ENCODE peak calls at places on chromosomes 2 and 18, in ten cellular contexts. A is aorta, P is foreskin fibroblast, B is prostate gland, V is cardiac muscle cell, Q is ovary, I is psoas muscle, E is HCT116, S is tibial nerve, N is upper lobe of right lung. U is an unnamed sample.

GRCh38 chr2:13650586-13651180 is 933.9 kb downstream of the TRIB2 start:
- DNase-seq in P (peak; percentile 11), Q (no peak), I (no peak), B (no peak), S (no peak), V (no peak), A (no peak), E (no peak), N (no peak), U (no peak)

GRCh38 chr2:218033590-218034496 is 31.0 kb upstream of the TNS1 start:
- DNase-seq in N (no peak), S (no peak), E (no peak), Q (no peak), P (no peak), A (no peak), V (no peak), I (no peak), B (no peak), U (no peak)

GRCh38 chr2:111252436-111252835 is 131.7 kb downstream of the BCL2L11 start:
- DNase-seq in S (no peak), I (no peak), N (no peak), Q (no peak), B (no peak), V (no peak), A (no peak), P (peak; percentile 30), E (no peak), U (no peak)

GRCh38 chr2:95320986-95321767 is 24.0 kb downstream of the KCNIP3 start:
- DNase-seq in N (no peak), P (peak; percentile 93), Q (no peak), S (no peak), I (no peak), E (no peak), B (no peak), V (no peak), A (no peak), U (no peak)

GRCh38 chr18:45954070-45954712 is 12.9 kb downstream of the EPG5 start:
- DNase-seq in E (peak; percentile 7), A (no peak), P (peak; percentile 92), I (no peak), B (no peak), S (no peak), N (no peak), V (peak; percentile 79), Q (no peak), U (peak; percentile 75)

GRCh38 chr2:72330673-72331072 is 183.0 kb upstream of the CYP26B1 start:
- DNase-seq in V (no peak), N (no peak), P (no peak), B (no peak), Q (no peak), E (no peak), I (no peak), S (no peak), A (no peak), U (no peak)

GRCh38 chr2:134572996-134573395 is 145.8 kb downstream of the TMEM163 start:
- DNase-seq in P (no peak), A (no peak), I (no peak), B (no peak), V (no peak), E (no peak), N (no peak), S (no peak), Q (no peak), U (no peak)

GRCh38 chr2:238220274-238220891 is 16.9 kb upstream of the ILKAP start:
- DNase-seq in S (no peak), B (no peak), Q (no peak), I (no peak), A (no peak), N (no peak), E (no peak), V (no peak), P (no peak), U (no peak)

GRCh38 chr2:85504434-85505261 is 34.3 kb upstream of the MAT2A start:
- DNase-seq in V (peak; percentile 81), S (no peak), A (peak; percentile 72), P (peak; percentile 98), B (peak; percentile 71), Q (no peak), N (no peak), I (peak; percentile 77), E (peak; percentile 72), U (peak; percentile 98)

GRCh38 chr2:159010340-159010739 is 41.9 kb downstream of the TANC1 start:
- DNase-seq in A (peak; percentile 58), P (peak; percentile 58), V (peak; percentile 63), I (no peak), B (no peak), N (no peak), S (no peak), Q (no peak), E (no peak), U (no peak)

GRCh38 chr2:136310797-136311558 is 193.0 kb upstream of the CXCR4 start:
- DNase-seq in B (no peak), I (no peak), N (no peak), A (no peak), V (no peak), Q (no peak), E (no peak), S (no peak), P (no peak), U (no peak)

GRCh38 chr2:27582129-27582694 is 630 bp upstream of the ZNF512 start:
- DNase-seq in Q (peak; percentile 26), A (peak; percentile 44), E (no peak), I (no peak), S (no peak), P (no peak), B (no peak), V (no peak), N (no peak), U (no peak)
- H3K4me3 ChIP-seq in Q (peak overlapping the region; percentile 67), A (no peak overlapping the region), E (peak overlapping the region; percentile 94), I (peak overlapping the region; percentile 66), S (peak overlapping the region; percentile 83), P (peak overlapping the region; percentile 70), B (peak overlapping the region; percentile 49), V (peak overlapping the region; percentile 72), N (peak overlapping the region; percentile 81), U (peak overlapping the region; percentile 55)

GRCh38 chr2:86790828-86791561 is at the start of gene CD8A:
- DNase-seq in B (no peak), Q (no peak), N (no peak), P (peak; percentile 49), S (no peak), E (no peak), A (no peak), I (no peak), V (peak; percentile 47), U (no peak)
- H3K4me3 ChIP-seq in B (no peak within 1 kb of the TSS), Q (no peak within 1 kb of the TSS), N (peak within 1 kb of the TSS; percentile 36), P (no peak within 1 kb of the TSS), S (peak within 1 kb of the TSS; percentile 24), E (no peak within 1 kb of the TSS), A (no peak within 1 kb of the TSS), I (peak within 1 kb of the TSS; percentile 40), V (peak within 1 kb of the TSS; percentile 17), U (no peak within 1 kb of the TSS)

GRCh38 chr2:116719841-116720240 is 1094.7 kb upstream of the DDX18 start:
- DNase-seq in E (no peak), S (no peak), V (no peak), P (peak; percentile 16), I (no peak), Q (no peak), A (no peak), B (no peak), N (no peak), U (peak; percentile 4)

GRCh38 chr2:116716444-116716843 is 1098.0 kb upstream of the DDX18 start:
- DNase-seq in V (no peak), P (no peak), I (no peak), N (no peak), E (no peak), Q (no peak), B (no peak), A (no peak), S (no peak), U (no peak)

GRCh38 chr2:116716038-116716437 is 1098.5 kb upstream of the DDX18 start:
- DNase-seq in E (no peak), B (no peak), I (no peak), V (no peak), P (no peak), A (no peak), Q (no peak), N (no peak), S (no peak), U (no peak)

GRCh38 chr2:116718451-116718850 is 1096.0 kb upstream of the DDX18 start:
- DNase-seq in V (no peak), A (no peak), N (no peak), P (no peak), E (no peak), B (no peak), Q (no peak), I (no peak), S (no peak), U (no peak)
- H3K4me3 ChIP-seq in V (no peak overlapping the region), A (no peak overlapping the region), N (no peak overlapping the region), P (no peak overlapping the region), E (no peak overlapping the region), B (no peak overlapping the region), Q (no peak overlapping the region), I (no peak overlapping the region), S (no peak overlapping the region), U (no peak overlapping the region)

DNA sequence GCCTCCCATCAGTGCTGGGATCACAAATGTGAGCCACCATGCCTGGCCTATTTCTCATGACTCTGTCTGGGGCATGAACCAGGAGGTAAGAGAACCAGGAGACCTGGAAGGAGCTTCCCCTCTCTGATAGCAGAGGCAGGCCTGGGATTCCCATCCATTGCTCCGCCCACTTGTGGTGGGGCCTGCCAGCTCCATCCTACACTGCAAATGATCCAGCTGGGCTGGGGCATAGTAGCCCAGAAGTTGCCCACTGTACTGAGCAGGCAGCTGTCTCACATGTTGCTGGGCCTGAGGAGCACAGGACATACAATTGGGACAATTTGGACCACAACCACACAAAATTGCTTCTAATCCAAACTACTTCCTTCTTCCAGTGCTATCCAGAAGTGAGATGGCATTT is 91.0 kb downstream of the MARCHF4 start:
- DNase-seq in P (no peak), Q (no peak), E (no peak), N (no peak), A (no peak), I (no peak), B (no peak), S (no peak), V (no peak), U (no peak)
- H3K4me3 ChIP-seq in P (no peak overlapping the region), Q (no peak overlapping the region), E (no peak overlapping the region), N (no peak overlapping the region), A (no peak overlapping the region), I (no peak overlapping the region), B (no peak overlapping the region), S (no peak overlapping the region), V (no peak overlapping the region), U (no peak overlapping the region)

U was measured in skeletal muscle cell.